ENCODE peak calls at places on chromosomes 2 and 18, in ten cellular contexts. K is T-helper 1 cell; V is NAMALWA; X is activated CD4-positive, alpha-beta T cell treated with anti-CD3 and anti-CD28 coated beads, Interleukin-2, amount 50 U/mL, for 1 hour; F is OCI-LY7; U is left cardiac atrium; O is breast epithelium; J is DMS153; T is stimulated activated CD4-positive, alpha-beta T cell treated with anti-CD3 and anti-CD28 coated beads, Interleukin-15, amount 100 ng/mL, for 1 hour; Y is nephron progenitor cell. A is an unnamed sample.

GRCh38 chr2:239855863-239856587 is 169.1 kb downstream of the NDUFA10 start:
- DNase-seq in K (no peak), V (no peak), X (no peak), F (no peak), U (no peak), O (no peak), J (no peak), T (no peak), Y (no peak), A (no peak)

GRCh38 chr18:38980420-38980819 is 1414.8 kb upstream of the CELF4 start:
- DNase-seq in K (no peak), V (no peak), X (no peak), F (no peak), U (no peak), O (no peak), J (no peak), T (no peak), Y (no peak), A (no peak)

GRCh38 chr2:194301946-194302345 is 1355.1 kb upstream of the SLC39A10 start:
- DNase-seq in K (no peak), V (no peak), X (no peak), F (no peak), U (no peak), O (no peak), J (peak; percentile 89), T (no peak), Y (no peak), A (no peak)

GRCh38 chr2:73359915-73360697 is 25.5 kb upstream of the ALMS1 start:
- DNase-seq in K (no peak), V (peak; percentile 29), X (no peak), F (no peak), U (no peak), O (no peak), J (no peak), T (no peak), Y (no peak), A (no peak)

GRCh38 chr2:198825534-198825933 is 632.2 kb downstream of the SATB2 start:
- DNase-seq in K (no peak), V (no peak), X (no peak), F (no peak), U (no peak), O (no peak), J (no peak), T (no peak), Y (no peak), A (no peak)

GRCh38 chr2:181848356-181848876 is 43.1 kb upstream of the ITPRID2 start:
- DNase-seq in K (no peak), V (no peak), X (no peak), F (no peak), U (no peak), O (no peak), J (no peak), T (no peak), Y (no peak), A (no peak)

GRCh38 chr2:151947524-151948165 is 119.4 kb upstream of the ARL5A start:
- DNase-seq in K (no peak), V (peak; percentile 22), X (no peak), F (no peak), U (peak; percentile 35), O (peak; percentile 24), J (no peak), T (no peak), Y (no peak), A (peak; percentile 61)

GRCh38 chr18:29523371-29523770 is 1346.4 kb upstream of the CDH2 start:
- DNase-seq in K (no peak), V (no peak), X (no peak), F (no peak), U (no peak), O (no peak), J (no peak), T (no peak), Y (no peak), A (no peak)

GRCh38 chr2:167551411-167551810 is 663.1 kb downstream of the XIRP2 start:
- DNase-seq in K (no peak), V (no peak), X (no peak), F (no peak), U (no peak), O (no peak), J (no peak), T (no peak), Y (no peak), A (no peak)

GRCh38 chr18:57754577-57755330 is 48.4 kb downstream of the ATP8B1 start:
- DNase-seq in K (no peak), V (no peak), X (no peak), F (no peak), U (no peak), O (no peak), J (no peak), T (no peak), Y (no peak), A (no peak)

GRCh38 chr2:9780368-9781130 is 62.7 kb upstream of the TAF1B start:
- DNase-seq in K (no peak), V (peak; percentile 16), X (no peak), F (no peak), U (no peak), O (no peak), J (no peak), T (no peak), Y (no peak), A (no peak)

GRCh38 chr18:23626451-23627279 is 36.0 kb downstream of the ANKRD29 start:
- DNase-seq in K (no peak), V (no peak), X (no peak), F (no peak), U (no peak), O (no peak), J (peak; percentile 19), T (no peak), Y (no peak), A (no peak)

GRCh38 chr2:11833601-11834000 is 87.2 kb downstream of the LPIN1 start:
- DNase-seq in K (no peak), V (peak; percentile 17), X (no peak), F (peak; percentile 48), U (no peak), O (no peak), J (peak; percentile 12), T (no peak), Y (no peak), A (no peak)

GRCh38 chr18:25299426-25299825 is 52.5 kb downstream of the ZNF521 start:
- DNase-seq in K (no peak), V (no peak), X (no peak), F (no peak), U (no peak), O (no peak), J (no peak), T (no peak), Y (no peak), A (no peak)

GRCh38 chr18:47215554-47216138 is 35.8 kb downstream of the SKOR2 start:
- DNase-seq in K (no peak), V (peak; percentile 76), X (no peak), F (peak; percentile 26), U (no peak), O (no peak), J (peak; percentile 21), T (no peak), Y (peak; percentile 18), A (peak; percentile 32)

GRCh38 chr18:77127769-77128671 is 4.6 kb downstream of the MBP start:
- DNase-seq in K (peak; percentile 44), V (peak; percentile 83), X (peak; percentile 40), F (peak; percentile 66), U (no peak), O (peak; percentile 65), J (peak; percentile 67), T (no peak), Y (no peak), A (peak; percentile 53)

GRCh38 chr2:174593574-174594203 is 3.9 kb downstream of the WIPF1 start:
- DNase-seq in K (peak; percentile 53), V (peak; percentile 95), X (peak; percentile 54), F (peak; percentile 94), U (no peak), O (no peak), J (peak; percentile 52), T (no peak), Y (no peak), A (no peak)

GRCh38 chr2:65364986-65365733 is 67.2 kb downstream of the SPRED2 start:
- DNase-seq in K (no peak), V (peak; percentile 72), X (no peak), F (peak; percentile 57), U (no peak), O (no peak), J (no peak), T (no peak), Y (no peak), A (no peak)

GRCh38 chr2:65796259-65796658 is 363.9 kb upstream of the SPRED2 start:
- DNase-seq in K (no peak), V (no peak), X (no peak), F (no peak), U (no peak), O (no peak), J (no peak), T (no peak), Y (no peak), A (no peak)

A was measured in lung.